ENCODE peak calls at places on chromosomes 2 and 18, in five cellular contexts. One of them, this sample, is unnamed. For H3K36me3, the result is how much of the 10 kb centered on the place peaks cover.

GRCh38 chr2:1649871-1650473 is 94.3 kb downstream of the PXDN start:
- DNase-seq in pancreas: no peak
- DNase-seq in BJ: no peak
- DNase-seq in heart left ventricle: no peak
- DNase-seq in transverse colon: no peak
- DNase-seq in this sample: no peak

GRCh38 chr18:6058941-6059340 is 163.6 kb upstream of the TMEM200C start:
- DNase-seq in pancreas: no peak
- DNase-seq in BJ: peak
- DNase-seq in heart left ventricle: peak
- DNase-seq in transverse colon: no peak
- DNase-seq in this sample: no peak

GRCh38 chr18:23127145-23127544 is 8.1 kb upstream of the CABLES1 start:
- DNase-seq in pancreas: no peak
- DNase-seq in BJ: no peak
- DNase-seq in heart left ventricle: no peak
- DNase-seq in transverse colon: no peak
- DNase-seq in this sample: no peak

GRCh38 chr2:160574472-160575140 is 81.0 kb upstream of the RBMS1 start:
- DNase-seq in pancreas: no peak
- DNase-seq in BJ: peak
- DNase-seq in heart left ventricle: no peak
- DNase-seq in transverse colon: no peak
- DNase-seq in this sample: no peak

GRCh38 chr18:59123588-59124369 is 15.9 kb upstream of the SEC11C start:
- DNase-seq in pancreas: no peak
- DNase-seq in BJ: peak
- DNase-seq in heart left ventricle: no peak
- DNase-seq in transverse colon: no peak
- DNase-seq in this sample: no peak

GRCh38 chr2:42931818-42932195 is 139.4 kb upstream of the HAAO start:
- DNase-seq in pancreas: no peak
- DNase-seq in BJ: no peak
- DNase-seq in heart left ventricle: no peak
- DNase-seq in transverse colon: no peak
- DNase-seq in this sample: no peak

GRCh38 chr2:240432820-240433801 is 2.4 kb upstream of the GPC1 start:
- DNase-seq in pancreas: peak
- DNase-seq in BJ: no peak
- DNase-seq in heart left ventricle: no peak
- DNase-seq in transverse colon: peak
- DNase-seq in this sample: no peak

GRCh38 chr2:1784986-1785617 is 40.8 kb upstream of the PXDN start:
- DNase-seq in pancreas: no peak
- DNase-seq in BJ: no peak
- DNase-seq in heart left ventricle: no peak
- DNase-seq in transverse colon: no peak
- DNase-seq in this sample: no peak

GRCh38 chr18:12890500-12890899 is 6.5 kb upstream of the PTPN2 start:
- DNase-seq in pancreas: no peak
- DNase-seq in BJ: no peak
- DNase-seq in heart left ventricle: no peak
- DNase-seq in transverse colon: no peak
- DNase-seq in this sample: no peak

GRCh38 chr2:113961000-113961399 is 71.1 kb downstream of the ACTR3 start:
- DNase-seq in pancreas: no peak
- DNase-seq in BJ: no peak
- DNase-seq in heart left ventricle: no peak
- DNase-seq in transverse colon: no peak
- DNase-seq in this sample: no peak
- H3K36me3 ChIP-seq in pancreas: under half
- H3K36me3 ChIP-seq in BJ: under half
- H3K36me3 ChIP-seq in heart left ventricle: under half
- H3K36me3 ChIP-seq in transverse colon: under half
- H3K36me3 ChIP-seq in this sample: under half

GRCh38 chr2:24892928-24893327 is 27.1 kb downstream of the ADCY3 start:
- DNase-seq in pancreas: no peak
- DNase-seq in BJ: no peak
- DNase-seq in heart left ventricle: no peak
- DNase-seq in transverse colon: no peak
- DNase-seq in this sample: no peak
- H3K36me3 ChIP-seq in pancreas: under half
- H3K36me3 ChIP-seq in BJ: under half
- H3K36me3 ChIP-seq in heart left ventricle: under half
- H3K36me3 ChIP-seq in transverse colon: under half
- H3K36me3 ChIP-seq in this sample: under half

GRCh38 chr2:128137094-128137616 is 46.2 kb downstream of the UGGT1 start:
- DNase-seq in pancreas: no peak
- DNase-seq in BJ: no peak
- DNase-seq in heart left ventricle: no peak
- DNase-seq in transverse colon: no peak
- DNase-seq in this sample: no peak
- H3K36me3 ChIP-seq in pancreas: under half
- H3K36me3 ChIP-seq in BJ: under half
- H3K36me3 ChIP-seq in heart left ventricle: under half
- H3K36me3 ChIP-seq in transverse colon: half or more
- H3K36me3 ChIP-seq in this sample: under half

DNA sequence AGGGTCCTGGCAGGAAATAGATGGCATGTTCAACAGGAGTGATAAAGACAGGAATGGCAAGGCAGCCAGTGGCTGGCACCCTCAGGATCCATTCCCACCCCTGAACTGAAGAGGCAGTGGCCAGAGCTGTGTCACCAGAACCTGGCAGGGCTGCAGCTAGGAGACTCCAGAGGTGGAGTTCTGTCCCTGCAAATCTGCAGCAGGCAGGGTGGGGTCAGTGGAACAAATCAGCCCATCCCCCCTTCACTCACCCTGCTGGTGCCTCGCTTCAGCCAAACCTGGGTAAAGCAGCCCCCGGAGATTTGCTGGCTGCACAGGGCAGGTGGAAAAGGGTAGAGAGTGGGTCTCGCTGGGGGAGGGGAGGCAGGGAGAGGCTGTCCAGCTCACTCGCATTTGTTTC is 12.7 kb downstream of the INPP5D start:
- DNase-seq in pancreas: no peak
- DNase-seq in BJ: no peak
- DNase-seq in heart left ventricle: no peak
- DNase-seq in transverse colon: no peak
- DNase-seq in this sample: no peak
- H3K36me3 ChIP-seq in pancreas: under half
- H3K36me3 ChIP-seq in BJ: under half
- H3K36me3 ChIP-seq in heart left ventricle: under half
- H3K36me3 ChIP-seq in transverse colon: under half
- H3K36me3 ChIP-seq in this sample: under half

GRCh38 chr18:2954869-2955645 is 57.9 kb downstream of the LPIN2 start:
- DNase-seq in pancreas: no peak
- DNase-seq in BJ: no peak
- DNase-seq in heart left ventricle: no peak
- DNase-seq in transverse colon: no peak
- DNase-seq in this sample: no peak

GRCh38 chr18:2948038-2948437 is 64.9 kb downstream of the LPIN2 start:
- DNase-seq in pancreas: peak
- DNase-seq in BJ: no peak
- DNase-seq in heart left ventricle: no peak
- DNase-seq in transverse colon: no peak
- DNase-seq in this sample: no peak

GRCh38 chr18:2955966-2956521 is 56.9 kb downstream of the LPIN2 start:
- DNase-seq in pancreas: no peak
- DNase-seq in BJ: no peak
- DNase-seq in heart left ventricle: no peak
- DNase-seq in transverse colon: no peak
- DNase-seq in this sample: no peak

GRCh38 chr18:2953935-2954641 is 58.9 kb downstream of the LPIN2 start:
- DNase-seq in pancreas: no peak
- DNase-seq in BJ: no peak
- DNase-seq in heart left ventricle: no peak
- DNase-seq in transverse colon: no peak
- DNase-seq in this sample: no peak

DNA sequence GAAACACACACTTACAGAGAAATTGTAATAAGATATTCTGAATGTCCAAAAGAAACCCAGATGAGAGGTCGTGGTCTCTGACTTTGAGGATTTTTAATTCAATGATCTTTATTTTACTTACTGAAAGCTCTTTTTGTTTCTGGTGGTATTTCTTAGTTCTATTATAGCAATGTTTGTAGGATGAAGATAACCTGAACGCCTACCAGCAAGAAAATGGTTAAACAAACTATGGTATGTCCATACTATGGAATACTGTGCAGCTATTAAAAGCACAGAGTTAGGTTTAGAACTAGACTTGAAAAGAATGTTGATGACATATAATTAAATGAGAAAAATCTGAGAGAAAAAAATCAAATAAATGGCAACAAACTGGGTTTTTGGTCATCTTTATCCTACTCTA is 60.3 kb downstream of the LPIN2 start:
- DNase-seq in pancreas: no peak
- DNase-seq in BJ: no peak
- DNase-seq in heart left ventricle: no peak
- DNase-seq in transverse colon: no peak
- DNase-seq in this sample: no peak
- H3K36me3 ChIP-seq in pancreas: under half
- H3K36me3 ChIP-seq in BJ: under half
- H3K36me3 ChIP-seq in heart left ventricle: under half
- H3K36me3 ChIP-seq in transverse colon: half or more
- H3K36me3 ChIP-seq in this sample: under half

DNA sequence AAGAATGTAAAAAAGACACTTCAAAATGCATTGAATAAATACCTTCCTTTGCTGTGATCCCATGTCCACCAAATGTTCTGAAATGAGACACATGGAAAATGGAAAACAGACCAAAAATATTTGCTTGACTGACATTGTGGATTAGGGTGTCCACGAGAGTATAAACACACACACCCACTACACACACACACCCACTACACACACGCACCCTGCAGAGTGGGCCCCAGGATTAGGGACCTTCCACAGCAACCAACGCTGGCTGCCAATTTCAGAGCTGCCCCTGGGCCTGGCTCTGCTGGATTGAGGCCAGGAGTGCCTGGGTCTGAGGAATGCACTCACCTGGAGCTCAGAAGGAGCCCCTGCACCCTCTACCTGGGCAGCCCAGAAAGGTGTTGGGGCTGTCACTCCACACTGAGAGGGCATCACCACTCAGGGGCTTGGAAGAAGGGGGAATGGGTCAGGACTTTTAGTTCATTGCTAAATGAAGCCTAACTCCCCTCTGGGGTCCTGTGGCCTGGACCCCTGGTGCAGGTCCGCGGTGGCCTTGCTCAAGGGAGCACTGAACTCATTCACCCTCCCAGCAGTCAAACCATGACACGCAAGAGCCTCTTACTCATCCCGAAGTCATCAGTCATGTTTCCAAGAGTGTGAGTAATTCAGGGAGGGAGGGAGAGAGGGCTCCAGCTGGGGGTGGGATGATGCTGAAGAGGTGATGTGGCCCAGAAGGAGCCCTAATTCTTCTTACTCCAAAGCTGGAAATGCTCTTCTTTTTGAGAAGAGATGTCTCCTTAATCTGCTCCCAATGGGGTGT is 50.2 kb upstream of the PLB1 start:
- DNase-seq in pancreas: no peak
- DNase-seq in BJ: peak
- DNase-seq in heart left ventricle: no peak
- DNase-seq in transverse colon: no peak
- DNase-seq in this sample: no peak
- H3K36me3 ChIP-seq in pancreas: under half
- H3K36me3 ChIP-seq in BJ: under half
- H3K36me3 ChIP-seq in heart left ventricle: under half
- H3K36me3 ChIP-seq in transverse colon: under half
- H3K36me3 ChIP-seq in this sample: under half

GRCh38 chr2:217973008-217973787 is 29.6 kb downstream of the TNS1 start:
- DNase-seq in pancreas: no peak
- DNase-seq in BJ: no peak
- DNase-seq in heart left ventricle: no peak
- DNase-seq in transverse colon: no peak
- DNase-seq in this sample: no peak
- H3K36me3 ChIP-seq in pancreas: under half
- H3K36me3 ChIP-seq in BJ: under half
- H3K36me3 ChIP-seq in heart left ventricle: under half
- H3K36me3 ChIP-seq in transverse colon: under half
- H3K36me3 ChIP-seq in this sample: under half

GRCh38 chr2:159168707-159169106 is 117.8 kb downstream of the WDSUB1 start:
- DNase-seq in pancreas: no peak
- DNase-seq in BJ: no peak
- DNase-seq in heart left ventricle: no peak
- DNase-seq in transverse colon: no peak
- DNase-seq in this sample: no peak

GRCh38 chr2:159172403-159172802 is 114.1 kb downstream of the WDSUB1 start:
- DNase-seq in pancreas: no peak
- DNase-seq in BJ: no peak
- DNase-seq in heart left ventricle: no peak
- DNase-seq in transverse colon: no peak
- DNase-seq in this sample: no peak

GRCh38 chr2:159165065-159165464 is 121.4 kb downstream of the WDSUB1 start:
- DNase-seq in pancreas: no peak
- DNase-seq in BJ: no peak
- DNase-seq in heart left ventricle: peak
- DNase-seq in transverse colon: no peak
- DNase-seq in this sample: no peak

GRCh38 chr2:159164457-159164894 is 122.0 kb downstream of the WDSUB1 start:
- DNase-seq in pancreas: no peak
- DNase-seq in BJ: no peak
- DNase-seq in heart left ventricle: no peak
- DNase-seq in transverse colon: no peak
- DNase-seq in this sample: no peak

GRCh38 chr2:159169187-159169586 is 117.3 kb downstream of the WDSUB1 start:
- DNase-seq in pancreas: no peak
- DNase-seq in BJ: no peak
- DNase-seq in heart left ventricle: no peak
- DNase-seq in transverse colon: no peak
- DNase-seq in this sample: no peak
- H3K36me3 ChIP-seq in pancreas: under half
- H3K36me3 ChIP-seq in BJ: under half
- H3K36me3 ChIP-seq in heart left ventricle: under half
- H3K36me3 ChIP-seq in transverse colon: under half
- H3K36me3 ChIP-seq in this sample: under half

DNA sequence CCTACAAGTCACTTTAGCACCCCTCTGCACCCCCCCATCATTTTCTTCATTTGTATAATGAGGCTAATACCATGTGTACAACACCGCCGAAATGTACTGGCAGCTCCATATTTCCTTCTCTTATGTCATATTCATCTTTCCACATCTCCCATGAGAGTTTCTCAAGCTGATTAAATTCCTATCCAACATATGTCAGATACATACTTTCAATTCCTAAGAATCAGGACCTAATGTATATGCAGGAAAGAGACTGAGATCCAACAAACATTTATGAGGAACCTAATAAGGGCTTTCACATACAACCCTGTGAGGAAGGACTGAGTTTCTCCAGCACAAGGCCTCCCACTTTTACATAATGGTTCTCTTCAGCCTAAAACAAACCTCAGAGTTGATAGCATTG is 41.9 kb downstream of the PRKD3 start:
- DNase-seq in pancreas: no peak
- DNase-seq in BJ: no peak
- DNase-seq in heart left ventricle: no peak
- DNase-seq in transverse colon: no peak
- DNase-seq in this sample: no peak
- H3K36me3 ChIP-seq in pancreas: under half
- H3K36me3 ChIP-seq in BJ: under half
- H3K36me3 ChIP-seq in heart left ventricle: under half
- H3K36me3 ChIP-seq in transverse colon: under half
- H3K36me3 ChIP-seq in this sample: under half